ENCODE peak calls at places on chromosomes 4 and X, in seven cellular contexts. Y is adrenal gland, S is GM23338, X is MM.1S, K is stomach, H is ovary, T is gastrocnemius medialis. F is an unnamed sample.

GRCh38 chr4:145234086-145234694 is 53.8 kb upstream of the OTUD4 start:
- DNase-seq in K (peak; percentile 59), X (peak; percentile 82), H (no peak), T (no peak), S (peak; percentile 85), Y (peak; percentile 54), F (peak; percentile 75)

GRCh38 chr4:87973283-87974169 is 2.0 kb upstream of the SPP1 start:
- DNase-seq in S (peak; percentile 88), T (no peak), H (peak; percentile 64), X (peak; percentile 50), K (peak; percentile 45), Y (peak; percentile 85), F (peak; percentile 63)

GRCh38 chr4:88318751-88319350 is 34.5 kb upstream of the PPM1K start:
- DNase-seq in S (no peak), T (no peak), Y (no peak), K (no peak), H (no peak), X (no peak), F (no peak)

GRCh38 chrX:109886122-109886761 is 116.7 kb upstream of the TMEM164 start:
- DNase-seq in Y (peak; percentile 64), H (peak; percentile 24), K (peak; percentile 52), X (peak; percentile 53), S (peak; percentile 58), T (no peak), F (peak; percentile 56)

GRCh38 chr4:129362685-129363274 is 266.8 kb downstream of the C4orf33 start:
- DNase-seq in X (peak; percentile 72), H (peak; percentile 42), S (peak; percentile 79), Y (peak; percentile 83), K (peak; percentile 63), T (no peak), F (peak; percentile 76)

GRCh38 chr4:48100248-48100647 is 33.8 kb downstream of the TXK start:
- DNase-seq in H (no peak), X (no peak), K (no peak), S (no peak), Y (no peak), T (no peak), F (peak; percentile 88)

GRCh38 chr4:184746532-184746870 is 12.6 kb upstream of the CENPU start:
- DNase-seq in S (peak; percentile 34), K (peak; percentile 76), H (peak; percentile 50), X (no peak), Y (peak; percentile 68), T (peak; percentile 67), F (no peak)

GRCh38 chr4:26931961-26932360 is 71.3 kb downstream of the STIM2 start:
- DNase-seq in K (no peak), Y (no peak), X (no peak), T (no peak), H (no peak), S (no peak), F (no peak)

GRCh38 chrX:124594017-124594651 is 247.8 kb downstream of the SH2D1A start:
- DNase-seq in K (no peak), Y (peak; percentile 53), T (no peak), S (no peak), X (no peak), H (no peak), F (no peak)

GRCh38 chrX:27254663-27255062 is 208.5 kb downstream of the PPP4R3C start:
- DNase-seq in H (no peak), K (no peak), X (peak; percentile 48), S (no peak), Y (no peak), T (no peak), F (no peak)

GRCh38 chr4:168098257-168098717 is 6.0 kb downstream of the ANXA10 start:
- DNase-seq in T (no peak), H (no peak), S (no peak), X (no peak), K (no peak), Y (no peak), F (no peak)

GRCh38 chr4:89324671-89325070 is 17.1 kb upstream of the GPRIN3 start:
- DNase-seq in T (no peak), Y (peak; percentile 54), X (peak; percentile 56), S (no peak), H (no peak), K (no peak), F (no peak)

GRCh38 chr4:102574317-102574716 is 73.2 kb downstream of the NFKB1 start:
- DNase-seq in T (no peak), H (no peak), S (no peak), K (no peak), X (no peak), Y (no peak), F (peak; percentile 71)

GRCh38 chr4:53562409-53562808 is 28.9 kb downstream of the LNX1 start:
- DNase-seq in H (no peak), K (no peak), X (no peak), T (no peak), Y (no peak), S (no peak), F (no peak)

GRCh38 chrX:70026112-70026850 is 23.5 kb downstream of the AWAT2 start:
- DNase-seq in K (no peak), S (no peak), Y (no peak), T (no peak), X (no peak), H (no peak), F (no peak)

GRCh38 chrX:128975716-128976115 is 547.6 kb downstream of the SMARCA1 start:
- DNase-seq in H (no peak), X (peak; percentile 8), Y (peak; percentile 67), T (no peak), S (peak; percentile 72), K (peak; percentile 51), F (peak; percentile 54)

GRCh38 chrX:150438165-150438564 is 75.0 kb downstream of the MAMLD1 start:
- DNase-seq in H (no peak), T (no peak), K (no peak), Y (no peak), S (no peak), X (no peak), F (no peak)

GRCh38 chrX:10280061-10280460 is 123.3 kb downstream of the CLCN4 start:
- DNase-seq in X (no peak), S (no peak), Y (no peak), H (no peak), T (no peak), K (no peak), F (no peak)

GRCh38 chrX:108299101-108299591 is 139.1 kb downstream of the COL4A6 start:
- DNase-seq in H (no peak), Y (no peak), S (peak; percentile 9), T (no peak), X (no peak), K (no peak), F (no peak)

GRCh38 chrX:130109429-130110378 is 593 bp downstream of the ELF4 start:
- DNase-seq in K (no peak), T (no peak), S (peak; percentile 41), X (no peak), Y (no peak), H (peak; percentile 51), F (peak; percentile 17)
- H3K27ac ChIP-seq in K (peak overlapping the region; percentile 96), T (peak overlapping the region; percentile 60), S (no peak overlapping the region), X (no peak overlapping the region), Y (peak overlapping the region; percentile 71), H (peak overlapping the region; percentile 93), F (peak overlapping the region; percentile 59)

GRCh38 chr4:55080174-55080865 is 45.1 kb downstream of the KDR start:
- DNase-seq in T (no peak), H (no peak), X (no peak), Y (no peak), S (no peak), K (no peak), F (no peak)

GRCh38 chr4:55079451-55080173 is 45.8 kb downstream of the KDR start:
- DNase-seq in T (no peak), K (no peak), X (no peak), H (no peak), S (no peak), Y (no peak), F (peak; percentile 9)

GRCh38 chr4:55075823-55076418 is 49.5 kb downstream of the KDR start:
- DNase-seq in Y (no peak), S (no peak), K (no peak), T (no peak), X (peak; percentile 47), H (no peak), F (no peak)

GRCh38 chr4:55077577-55077976 is 47.8 kb downstream of the KDR start:
- DNase-seq in Y (no peak), H (no peak), S (no peak), X (no peak), T (no peak), K (no peak), F (no peak)

DNA sequence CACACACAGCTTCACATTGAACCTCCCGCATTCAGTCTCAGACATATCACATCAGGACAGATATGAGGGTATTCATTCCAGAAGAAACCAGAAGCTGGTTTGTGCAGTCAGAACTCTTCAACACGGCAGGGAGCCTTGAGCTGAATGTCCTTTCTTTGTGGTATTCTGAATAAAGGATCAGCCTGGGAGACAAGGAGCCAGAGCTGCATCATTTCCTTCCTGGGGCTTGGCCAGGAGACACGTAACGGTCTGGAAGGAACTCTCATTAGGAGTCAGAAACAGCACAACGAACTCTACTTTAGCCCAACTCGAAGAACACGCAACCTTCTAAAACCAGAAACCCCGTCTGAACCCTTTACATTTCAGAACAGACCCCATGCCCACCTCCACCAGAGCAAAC is 46.4 kb downstream of the KDR start:
- DNase-seq in K (no peak), T (no peak), X (no peak), Y (peak; percentile 74), H (peak; percentile 22), S (no peak), F (peak; percentile 85)
- H3K4me3 ChIP-seq in K (no peak overlapping the region), T (no peak overlapping the region), X (no peak overlapping the region), Y (no peak overlapping the region), H (no peak overlapping the region), S (no peak overlapping the region), F (no peak overlapping the region)

DNA sequence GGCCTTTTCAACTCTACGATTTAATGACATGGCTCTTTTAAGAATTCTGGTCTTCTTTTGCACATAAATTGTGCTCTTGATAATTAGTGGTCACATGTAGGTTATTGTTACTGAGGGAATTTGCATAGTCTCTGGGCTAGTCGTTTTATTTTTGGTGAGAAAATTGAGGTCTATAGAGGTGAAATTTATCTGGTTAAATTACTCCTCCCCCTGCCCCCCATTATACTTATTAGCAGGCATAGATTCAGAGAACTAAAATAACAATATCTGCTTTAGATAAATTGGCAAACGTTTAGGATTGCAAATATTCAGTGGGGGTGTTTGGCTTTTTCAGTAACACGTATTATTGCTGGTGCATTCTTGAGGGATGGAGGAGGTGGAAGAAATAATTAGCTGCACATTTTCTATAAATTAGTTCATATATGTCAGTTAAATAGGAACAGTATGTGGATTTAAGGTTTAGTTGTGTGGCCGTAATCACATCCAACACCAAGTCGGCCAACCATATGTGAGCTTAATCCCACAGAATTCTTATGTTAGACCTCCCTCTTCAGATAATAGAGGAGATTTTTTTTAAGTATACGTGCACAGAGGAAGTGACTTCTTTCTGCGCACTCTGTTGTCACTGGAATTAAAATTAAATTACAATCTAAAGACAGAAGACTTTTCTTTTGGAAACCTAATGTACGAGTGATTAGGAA is 1.9 kb downstream of the SEPTIN11 start:
- DNase-seq in S (no peak), Y (no peak), K (no peak), X (no peak), T (no peak), H (no peak), F (no peak)
- H3K27ac ChIP-seq in S (no peak overlapping the region), Y (peak overlapping the region; percentile 89), K (peak overlapping the region; percentile 92), X (no peak overlapping the region), T (peak overlapping the region; percentile 93), H (no peak overlapping the region), F (peak overlapping the region; percentile 82)

DNA sequence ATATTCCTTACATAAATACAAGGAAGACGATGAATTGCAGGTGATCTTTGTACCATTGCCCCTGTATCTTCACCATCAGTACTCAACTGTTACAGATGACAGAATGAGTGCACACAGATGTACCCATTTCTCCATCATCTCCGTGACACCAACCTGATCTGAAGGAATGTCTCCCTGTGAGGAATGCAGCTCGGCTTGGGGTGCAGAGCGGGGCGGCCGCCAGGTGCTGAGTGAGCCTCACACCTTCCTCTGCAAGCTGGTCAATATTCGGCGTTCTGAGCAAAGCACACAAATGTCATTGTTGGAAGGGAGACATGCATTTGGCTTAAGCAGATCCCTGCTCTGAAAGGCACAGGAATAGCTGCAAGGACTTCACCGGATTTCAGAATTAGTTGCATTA is 7.4 kb downstream of the ARSD start:
- DNase-seq in Y (no peak), S (no peak), K (no peak), X (no peak), T (no peak), H (no peak), F (no peak)
- H3K4me3 ChIP-seq in Y (no peak overlapping the region), S (no peak overlapping the region), K (no peak overlapping the region), X (no peak overlapping the region), T (no peak overlapping the region), H (no peak overlapping the region), F (no peak overlapping the region)

F was measured in A673.